ENCODE peak calls at places on chromosomes 1 and 21, in nine cellular contexts. One of them, this sample, is unnamed.

GRCh38 chr1:21673277-21673780 is 4.2 kb upstream of the RAP1GAP start:
- DNase-seq in aorta: peak; percentile 90
- DNase-seq in CD8-positive, alpha-beta T cell: no peak
- DNase-seq in neural progenitor cell: no peak
- DNase-seq in lower lobe of right lung: peak; percentile 80
- DNase-seq in SJSA1: no peak
- DNase-seq in OCI-LY7: no peak
- DNase-seq in prostate gland: peak; percentile 49
- DNase-seq in PC-9: no peak
- DNase-seq in this sample: no peak

GRCh38 chr21:37829043-37829442 is 87.2 kb downstream of the KCNJ6 start:
- DNase-seq in aorta: no peak
- DNase-seq in lower lobe of right lung: no peak
- DNase-seq in neural progenitor cell: no peak
- DNase-seq in SJSA1: peak; percentile 77
- DNase-seq in CD8-positive, alpha-beta T cell: no peak
- DNase-seq in OCI-LY7: no peak
- DNase-seq in prostate gland: no peak
- DNase-seq in PC-9: no peak
- DNase-seq in this sample: no peak

GRCh38 chr21:45019076-45019886 is 55.1 kb upstream of the ADARB1 start:
- DNase-seq in prostate gland: no peak
- DNase-seq in aorta: peak; percentile 94
- DNase-seq in neural progenitor cell: peak; percentile 68
- DNase-seq in OCI-LY7: no peak
- DNase-seq in PC-9: no peak
- DNase-seq in CD8-positive, alpha-beta T cell: no peak
- DNase-seq in SJSA1: no peak
- DNase-seq in lower lobe of right lung: peak; percentile 48
- DNase-seq in this sample: no peak

GRCh38 chr1:5371270-5371669 is 621.0 kb downstream of the NPHP4 start:
- DNase-seq in SJSA1: no peak
- DNase-seq in neural progenitor cell: no peak
- DNase-seq in aorta: no peak
- DNase-seq in prostate gland: no peak
- DNase-seq in CD8-positive, alpha-beta T cell: no peak
- DNase-seq in lower lobe of right lung: no peak
- DNase-seq in OCI-LY7: no peak
- DNase-seq in PC-9: no peak
- DNase-seq in this sample: no peak

GRCh38 chr1:170692866-170693575 is 29.1 kb downstream of the PRRX1 start:
- DNase-seq in neural progenitor cell: no peak
- DNase-seq in PC-9: no peak
- DNase-seq in prostate gland: no peak
- DNase-seq in CD8-positive, alpha-beta T cell: no peak
- DNase-seq in aorta: no peak
- DNase-seq in SJSA1: no peak
- DNase-seq in OCI-LY7: no peak
- DNase-seq in lower lobe of right lung: no peak
- DNase-seq in this sample: no peak

GRCh38 chr1:107871687-107872086 is 93.3 kb downstream of the VAV3 start:
- DNase-seq in aorta: no peak
- DNase-seq in CD8-positive, alpha-beta T cell: no peak
- DNase-seq in SJSA1: no peak
- DNase-seq in prostate gland: no peak
- DNase-seq in neural progenitor cell: no peak
- DNase-seq in OCI-LY7: no peak
- DNase-seq in lower lobe of right lung: no peak
- DNase-seq in PC-9: peak; percentile 21
- DNase-seq in this sample: no peak

GRCh38 chr1:157230500-157230899 is 92.3 kb upstream of the ETV3 start:
- DNase-seq in neural progenitor cell: no peak
- DNase-seq in PC-9: no peak
- DNase-seq in prostate gland: no peak
- DNase-seq in CD8-positive, alpha-beta T cell: no peak
- DNase-seq in OCI-LY7: no peak
- DNase-seq in SJSA1: no peak
- DNase-seq in lower lobe of right lung: no peak
- DNase-seq in aorta: no peak
- DNase-seq in this sample: no peak

GRCh38 chr1:30270468-30270867 is 452.9 kb downstream of the MATN1 start:
- DNase-seq in prostate gland: no peak
- DNase-seq in CD8-positive, alpha-beta T cell: no peak
- DNase-seq in SJSA1: no peak
- DNase-seq in aorta: no peak
- DNase-seq in lower lobe of right lung: no peak
- DNase-seq in neural progenitor cell: no peak
- DNase-seq in PC-9: no peak
- DNase-seq in OCI-LY7: no peak
- DNase-seq in this sample: no peak

GRCh38 chr1:59204001-59204400 is 92.9 kb upstream of the FGGY start:
- DNase-seq in lower lobe of right lung: peak; percentile 54
- DNase-seq in PC-9: peak; percentile 41
- DNase-seq in aorta: no peak
- DNase-seq in OCI-LY7: no peak
- DNase-seq in SJSA1: no peak
- DNase-seq in CD8-positive, alpha-beta T cell: no peak
- DNase-seq in neural progenitor cell: no peak
- DNase-seq in prostate gland: peak; percentile 50
- DNase-seq in this sample: no peak

GRCh38 chr1:178619523-178619922 is 105.5 kb upstream of the RALGPS2 start:
- DNase-seq in prostate gland: no peak
- DNase-seq in CD8-positive, alpha-beta T cell: no peak
- DNase-seq in OCI-LY7: no peak
- DNase-seq in PC-9: no peak
- DNase-seq in SJSA1: no peak
- DNase-seq in lower lobe of right lung: no peak
- DNase-seq in aorta: no peak
- DNase-seq in neural progenitor cell: no peak
- DNase-seq in this sample: no peak

GRCh38 chr1:155645648-155646047 is 35.6 kb downstream of the MSTO1 start:
- DNase-seq in lower lobe of right lung: no peak
- DNase-seq in prostate gland: no peak
- DNase-seq in CD8-positive, alpha-beta T cell: no peak
- DNase-seq in PC-9: no peak
- DNase-seq in SJSA1: no peak
- DNase-seq in aorta: peak; percentile 86
- DNase-seq in OCI-LY7: no peak
- DNase-seq in neural progenitor cell: no peak
- DNase-seq in this sample: no peak

GRCh38 chr1:2049517-2050481 is at the start of gene PRKCZ:
- DNase-seq in aorta: peak; percentile 86
- DNase-seq in neural progenitor cell: peak; percentile 97
- DNase-seq in OCI-LY7: peak; percentile 94
- DNase-seq in SJSA1: no peak
- DNase-seq in CD8-positive, alpha-beta T cell: peak; percentile 90
- DNase-seq in lower lobe of right lung: peak; percentile 95
- DNase-seq in PC-9: peak; percentile 80
- DNase-seq in prostate gland: peak; percentile 94
- DNase-seq in this sample: peak; percentile 95

GRCh38 chr1:55069280-55069679 is 29.9 kb downstream of the PCSK9 start:
- DNase-seq in PC-9: no peak
- DNase-seq in aorta: no peak
- DNase-seq in neural progenitor cell: no peak
- DNase-seq in CD8-positive, alpha-beta T cell: no peak
- DNase-seq in OCI-LY7: no peak
- DNase-seq in SJSA1: no peak
- DNase-seq in lower lobe of right lung: no peak
- DNase-seq in prostate gland: no peak
- DNase-seq in this sample: no peak

GRCh38 chr1:55073187-55073916 is 34.0 kb downstream of the PCSK9 start:
- DNase-seq in OCI-LY7: no peak
- DNase-seq in neural progenitor cell: no peak
- DNase-seq in prostate gland: no peak
- DNase-seq in SJSA1: no peak
- DNase-seq in CD8-positive, alpha-beta T cell: no peak
- DNase-seq in lower lobe of right lung: no peak
- DNase-seq in PC-9: no peak
- DNase-seq in aorta: no peak
- DNase-seq in this sample: no peak

GRCh38 chr1:55070765-55071164 is 31.4 kb downstream of the PCSK9 start:
- DNase-seq in neural progenitor cell: no peak
- DNase-seq in OCI-LY7: no peak
- DNase-seq in lower lobe of right lung: no peak
- DNase-seq in SJSA1: no peak
- DNase-seq in aorta: no peak
- DNase-seq in prostate gland: no peak
- DNase-seq in PC-9: no peak
- DNase-seq in CD8-positive, alpha-beta T cell: no peak
- DNase-seq in this sample: no peak

GRCh38 chr1:55070291-55070690 is 30.9 kb downstream of the PCSK9 start:
- DNase-seq in aorta: no peak
- DNase-seq in neural progenitor cell: no peak
- DNase-seq in SJSA1: no peak
- DNase-seq in OCI-LY7: no peak
- DNase-seq in prostate gland: no peak
- DNase-seq in PC-9: no peak
- DNase-seq in lower lobe of right lung: no peak
- DNase-seq in CD8-positive, alpha-beta T cell: no peak
- DNase-seq in this sample: no peak

GRCh38 chr1:55071477-55071876 is 32.1 kb downstream of the PCSK9 start:
- DNase-seq in CD8-positive, alpha-beta T cell: no peak
- DNase-seq in neural progenitor cell: peak; percentile 76
- DNase-seq in prostate gland: no peak
- DNase-seq in OCI-LY7: peak; percentile 27
- DNase-seq in SJSA1: peak; percentile 19
- DNase-seq in PC-9: no peak
- DNase-seq in lower lobe of right lung: no peak
- DNase-seq in aorta: no peak
- DNase-seq in this sample: no peak
- H3K36me3 ChIP-seq in CD8-positive, alpha-beta T cell: peaks cover 39% of the 10 kb centered on the region
- H3K36me3 ChIP-seq in neural progenitor cell: peaks cover 13% of the 10 kb centered on the region
- H3K36me3 ChIP-seq in prostate gland: peaks cover 4% of the 10 kb centered on the region
- H3K36me3 ChIP-seq in OCI-LY7: peaks cover 89% of the 10 kb centered on the region
- H3K36me3 ChIP-seq in SJSA1: peaks cover 85% of the 10 kb centered on the region
- H3K36me3 ChIP-seq in PC-9: peaks cover 56% of the 10 kb centered on the region
- H3K36me3 ChIP-seq in lower lobe of right lung: peaks cover 100% of the 10 kb centered on the region
- H3K36me3 ChIP-seq in aorta: peaks cover 10% of the 10 kb centered on the region
- H3K36me3 ChIP-seq in this sample: peaks cover 49% of the 10 kb centered on the region

DNA sequence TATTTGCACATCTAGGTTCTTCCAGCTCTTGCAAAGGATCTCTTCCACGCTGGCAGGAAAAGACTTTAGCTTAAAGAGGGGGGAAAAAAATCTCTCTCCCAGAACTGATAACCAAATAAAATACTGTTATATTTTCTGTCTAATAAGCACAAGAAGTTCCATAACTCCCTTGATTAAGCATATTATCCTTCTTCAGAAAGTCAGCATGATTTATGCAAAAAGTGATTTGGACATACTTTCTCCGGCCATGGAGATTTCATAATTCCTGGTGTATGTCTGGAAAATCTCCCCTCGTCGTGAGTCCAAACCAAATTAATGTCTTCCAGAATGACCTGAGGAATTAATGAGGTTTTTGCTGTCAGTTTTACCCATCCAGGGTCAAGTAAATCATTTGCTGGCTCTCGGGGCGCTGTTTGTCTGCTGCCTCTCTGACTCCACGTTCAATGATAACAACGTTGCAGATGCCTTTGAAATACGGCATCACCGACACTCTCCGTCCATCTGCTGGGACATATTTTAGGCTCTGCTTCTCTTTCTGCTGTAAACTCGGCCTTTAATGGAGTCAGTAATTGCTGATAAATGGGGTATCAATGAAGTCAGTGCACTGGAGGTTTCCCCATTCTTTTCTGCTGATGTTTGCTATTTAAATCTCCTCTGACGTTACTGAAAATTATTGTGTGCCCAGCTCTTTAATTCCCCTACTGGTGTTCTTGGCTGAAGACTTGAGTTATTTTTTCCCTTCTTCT is 112.9 kb downstream of the HLX start:
- DNase-seq in CD8-positive, alpha-beta T cell: no peak
- DNase-seq in OCI-LY7: no peak
- DNase-seq in prostate gland: no peak
- DNase-seq in PC-9: no peak
- DNase-seq in aorta: no peak
- DNase-seq in lower lobe of right lung: no peak
- DNase-seq in neural progenitor cell: no peak
- DNase-seq in SJSA1: no peak
- DNase-seq in this sample: no peak
- H3K4me3 ChIP-seq in CD8-positive, alpha-beta T cell: no peak overlapping the region
- H3K4me3 ChIP-seq in OCI-LY7: no peak overlapping the region
- H3K4me3 ChIP-seq in prostate gland: no peak overlapping the region
- H3K4me3 ChIP-seq in PC-9: no peak overlapping the region
- H3K4me3 ChIP-seq in aorta: peak overlapping the region; percentile 36
- H3K4me3 ChIP-seq in lower lobe of right lung: no peak overlapping the region
- H3K4me3 ChIP-seq in neural progenitor cell: no peak overlapping the region
- H3K4me3 ChIP-seq in SJSA1: no peak overlapping the region
- H3K4me3 ChIP-seq in this sample: no peak overlapping the region

GRCh38 chr1:46302091-46303037 is 1.1 kb downstream of the LRRC41 start:
- DNase-seq in neural progenitor cell: peak; percentile 85
- DNase-seq in lower lobe of right lung: peak; percentile 75
- DNase-seq in PC-9: peak; percentile 39
- DNase-seq in SJSA1: peak; percentile 73
- DNase-seq in prostate gland: peak; percentile 31
- DNase-seq in CD8-positive, alpha-beta T cell: no peak
- DNase-seq in OCI-LY7: peak; percentile 86
- DNase-seq in aorta: peak; percentile 85
- DNase-seq in this sample: peak; percentile 45

GRCh38 chr1:46301406-46302090 is 1.9 kb downstream of the LRRC41 start:
- DNase-seq in PC-9: no peak
- DNase-seq in neural progenitor cell: peak; percentile 31
- DNase-seq in aorta: peak; percentile 85
- DNase-seq in lower lobe of right lung: peak; percentile 67
- DNase-seq in prostate gland: peak; percentile 32
- DNase-seq in OCI-LY7: no peak
- DNase-seq in CD8-positive, alpha-beta T cell: no peak
- DNase-seq in SJSA1: no peak
- DNase-seq in this sample: no peak

GRCh38 chr1:46303038-46303871 is at the start of the genes LRRC41 and UQCRH:
- DNase-seq in prostate gland: peak; percentile 95
- DNase-seq in PC-9: peak; percentile 94
- DNase-seq in SJSA1: peak; percentile 98
- DNase-seq in neural progenitor cell: peak; percentile 98
- DNase-seq in aorta: peak; percentile 98
- DNase-seq in CD8-positive, alpha-beta T cell: peak; percentile 90
- DNase-seq in lower lobe of right lung: peak; percentile 96
- DNase-seq in OCI-LY7: peak; percentile 97
- DNase-seq in this sample: peak; percentile 87

GRCh38 chr1:46298387-46298786 is 5.0 kb downstream of the LRRC41 start:
- DNase-seq in SJSA1: no peak
- DNase-seq in PC-9: no peak
- DNase-seq in OCI-LY7: no peak
- DNase-seq in CD8-positive, alpha-beta T cell: no peak
- DNase-seq in lower lobe of right lung: no peak
- DNase-seq in aorta: no peak
- DNase-seq in neural progenitor cell: no peak
- DNase-seq in prostate gland: no peak
- DNase-seq in this sample: no peak

GRCh38 chr1:46300673-46301405 is 2.6 kb downstream of the LRRC41 start:
- DNase-seq in aorta: no peak
- DNase-seq in OCI-LY7: no peak
- DNase-seq in lower lobe of right lung: no peak
- DNase-seq in CD8-positive, alpha-beta T cell: no peak
- DNase-seq in SJSA1: peak; percentile 36
- DNase-seq in prostate gland: peak; percentile 8
- DNase-seq in neural progenitor cell: no peak
- DNase-seq in PC-9: no peak
- DNase-seq in this sample: no peak
- H3K27ac ChIP-seq in aorta: peak overlapping the region; percentile 87
- H3K27ac ChIP-seq in OCI-LY7: no peak overlapping the region
- H3K27ac ChIP-seq in lower lobe of right lung: peak overlapping the region; percentile 99
- H3K27ac ChIP-seq in CD8-positive, alpha-beta T cell: no peak overlapping the region
- H3K27ac ChIP-seq in SJSA1: peak overlapping the region; percentile 98
- H3K27ac ChIP-seq in prostate gland: peak overlapping the region; percentile 96
- H3K27ac ChIP-seq in neural progenitor cell: peak overlapping the region; percentile 97
- H3K27ac ChIP-seq in PC-9: peak overlapping the region; percentile 87
- H3K27ac ChIP-seq in this sample: peak overlapping the region; percentile 91

GRCh38 chr1:8419861-8420260 is 101.9 kb downstream of the SLC45A1 start:
- DNase-seq in lower lobe of right lung: no peak
- DNase-seq in SJSA1: no peak
- DNase-seq in aorta: no peak
- DNase-seq in CD8-positive, alpha-beta T cell: no peak
- DNase-seq in OCI-LY7: no peak
- DNase-seq in PC-9: no peak
- DNase-seq in neural progenitor cell: peak; percentile 53
- DNase-seq in prostate gland: no peak
- DNase-seq in this sample: no peak
- H3K36me3 ChIP-seq in lower lobe of right lung: peaks cover 35% of the 10 kb centered on the region
- H3K36me3 ChIP-seq in SJSA1: peaks cover 55% of the 10 kb centered on the region
- H3K36me3 ChIP-seq in aorta: peaks cover 2% of the 10 kb centered on the region
- H3K36me3 ChIP-seq in CD8-positive, alpha-beta T cell: peaks cover 5% of the 10 kb centered on the region
- H3K36me3 ChIP-seq in OCI-LY7: peaks cover 85% of the 10 kb centered on the region
- H3K36me3 ChIP-seq in PC-9: peaks cover 12% of the 10 kb centered on the region
- H3K36me3 ChIP-seq in neural progenitor cell: peaks cover 3% of the 10 kb centered on the region
- H3K36me3 ChIP-seq in prostate gland: no peaks in the 10 kb centered on the region
- H3K36me3 ChIP-seq in this sample: peaks cover 11% of the 10 kb centered on the region